ENCODE peak calls at places on chromosomes 16 and 17, in four cellular contexts. U is lower leg skin, G is lower lobe of right lung, H is HFFc6. O is an unnamed sample.

GRCh38 chr16:65249768-65250167 is 127.9 kb upstream of the CDH11 start:
- DNase-seq in U (peak), G (peak), H (no peak), O (no peak)

GRCh38 chr17:7893226-7893880 is 4.8 kb downstream of the CHD3 start:
- DNase-seq in U (no peak), G (no peak), H (no peak), O (no peak)

GRCh38 chr16:47519037-47519436 is 57.9 kb downstream of the PHKB start:
- DNase-seq in U (no peak), G (no peak), H (no peak), O (no peak)

GRCh38 chr16:84368327-84368996 is at the start of gene ATP2C2:
- DNase-seq in U (no peak), G (peak), H (no peak), O (no peak)

GRCh38 chr16:84281077-84281476 is 13.6 kb upstream of the WFDC1 start:
- DNase-seq in U (no peak), G (no peak), H (peak), O (no peak)

GRCh38 chr17:78979780-78980623 is at the start of gene LGALS3BP:
- DNase-seq in U (no peak), G (peak), H (peak), O (no peak)

GRCh38 chr17:18014006-18014405 is 25.0 kb downstream of the ATPAF2 start:
- DNase-seq in U (no peak), G (no peak), H (no peak), O (peak)

GRCh38 chr17:48440660-48441059 is 10.6 kb upstream of the SKAP1 start:
- DNase-seq in U (no peak), G (no peak), H (no peak), O (no peak)

GRCh38 chr17:17111401-17112393 is 69.4 kb downstream of the MPRIP start:
- DNase-seq in U (no peak), G (no peak), H (no peak), O (peak)

GRCh38 chr17:74471341-74471740 is 4.9 kb downstream of the CD300A start:
- DNase-seq in U (no peak), G (no peak), H (no peak), O (no peak)

GRCh38 chr17:42200702-42201101 is 6.4 kb upstream of the GHDC start:
- DNase-seq in U (no peak), G (no peak), H (no peak), O (no peak)

GRCh38 chr16:28943281-28943680 is 7.5 kb upstream of the NFATC2IP start:
- DNase-seq in U (no peak), G (no peak), H (no peak), O (no peak)

DNA sequence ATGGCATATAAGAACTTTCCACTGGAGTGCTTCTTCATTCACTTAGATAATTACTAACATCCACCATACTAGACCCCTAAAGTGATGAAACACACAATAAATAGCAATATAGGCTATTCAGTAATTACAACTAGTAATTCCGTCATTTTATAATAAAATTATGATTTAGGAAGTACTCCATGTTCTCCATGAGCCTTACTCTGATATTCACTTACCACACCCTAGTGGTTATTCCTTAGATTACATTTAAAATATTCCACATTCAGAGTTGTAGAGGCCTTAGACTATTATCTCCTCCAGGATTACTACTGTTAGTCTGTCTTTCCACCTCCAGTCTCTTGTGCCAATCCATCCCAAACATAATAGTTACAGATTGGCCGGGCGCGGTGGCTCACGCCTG is 62.4 kb downstream of the STH start:
- DNase-seq in U (no peak), G (no peak), H (peak), O (no peak)
- TF ChIP-seq CTCF in U (no peak), G (peak), H (peak), O (peak)

DNA sequence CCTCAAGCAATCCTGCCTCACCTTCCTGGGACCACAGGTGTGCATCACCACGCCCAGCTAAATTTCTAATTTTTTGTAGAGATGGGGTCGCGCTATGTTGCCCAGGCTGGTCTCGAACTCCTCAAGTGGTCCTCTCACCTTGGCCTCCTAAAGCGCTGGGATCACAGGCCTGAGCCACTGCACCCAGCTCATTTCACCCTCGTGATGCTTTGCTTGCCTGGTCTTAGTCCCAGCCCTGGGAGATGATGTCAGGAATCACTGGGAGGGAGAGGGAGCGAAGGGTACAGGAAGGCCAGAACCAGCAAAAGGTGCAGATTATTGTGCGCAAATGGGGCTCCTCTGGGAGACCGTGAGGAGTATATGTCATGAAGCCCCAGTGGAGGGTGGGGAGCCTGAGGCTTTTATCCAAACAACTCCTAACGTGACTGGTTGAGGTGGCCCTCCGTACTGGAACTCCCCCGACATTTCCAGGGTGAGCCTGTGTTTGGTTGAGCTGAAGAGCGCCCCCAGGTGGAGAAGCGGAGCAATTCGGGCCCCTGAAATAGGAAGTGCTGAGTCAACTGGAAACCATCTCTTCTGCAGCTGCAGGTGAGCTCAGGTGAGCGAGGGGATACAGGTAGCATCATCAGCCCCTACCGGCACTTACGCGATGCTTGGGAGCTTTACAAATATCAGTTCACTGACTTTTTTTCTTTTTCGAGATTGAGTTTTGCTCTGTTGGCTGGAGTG is 41.2 kb upstream of the HAPSTR1 start:
- DNase-seq in U (no peak), G (no peak), H (no peak), O (no peak)
- TF ChIP-seq CTCF in U (no peak), G (peak), H (peak), O (peak)

DNA sequence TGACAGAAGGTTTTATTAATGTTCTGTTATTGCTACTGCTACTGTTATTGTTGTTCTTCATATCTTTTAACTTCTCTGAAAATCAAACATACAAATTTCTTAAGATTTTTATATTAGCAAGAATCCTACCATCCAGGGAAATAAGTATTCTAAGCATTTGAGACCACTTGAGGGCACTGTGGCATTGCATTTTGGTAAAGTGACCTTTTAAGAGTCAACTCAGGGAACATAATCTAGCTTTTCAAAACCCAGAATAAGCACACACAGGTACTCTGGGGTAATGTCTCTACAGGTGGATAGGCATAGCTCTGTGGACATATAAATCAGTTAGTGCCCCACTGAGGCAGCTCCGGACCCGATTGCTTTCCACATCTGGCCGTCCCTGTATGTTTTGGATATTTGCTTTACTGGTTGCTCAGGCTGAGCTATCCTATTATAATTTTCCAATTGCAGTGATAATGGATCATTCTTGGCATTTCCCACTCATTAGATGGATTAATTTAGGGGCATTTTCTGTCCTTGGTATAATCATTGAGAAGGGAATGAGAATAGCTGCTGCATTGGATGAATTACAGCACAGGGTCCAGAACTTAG is 1425.1 kb upstream of the CDH8 start:
- DNase-seq in U (no peak), G (no peak), H (peak), O (no peak)
- TF ChIP-seq CTCF in U (no peak), G (no peak), H (peak), O (peak)

GRCh38 chr17:3965123-3965800 is 1.0 kb upstream of the ATP2A3 start:
- DNase-seq in U (peak), G (peak), H (no peak), O (no peak)
- TF ChIP-seq CTCF in U (no peak), G (no peak), H (no peak), O (no peak)

GRCh38 chr16:8655184-8655717 is 19.2 kb upstream of the ABAT start:
- DNase-seq in U (no peak), G (no peak), H (no peak), O (peak)
- TF ChIP-seq CTCF in U (no peak), G (peak), H (peak), O (peak)

GRCh38 chr16:31135535-31136286 is at the start of gene PRSS8:
- DNase-seq in U (peak), G (peak), H (no peak), O (no peak)

GRCh38 chr16:31134091-31134571 is 1.4 kb downstream of the PRSS8 start:
- DNase-seq in U (no peak), G (no peak), H (no peak), O (no peak)

GRCh38 chr16:31136287-31136662 is 748 bp upstream of the PRSS8 start:
- DNase-seq in U (no peak), G (no peak), H (no peak), O (no peak)

GRCh38 chr16:31132979-31133599 is 2.4 kb downstream of the PRSS8 start:
- DNase-seq in U (no peak), G (no peak), H (no peak), O (no peak)

GRCh38 chr16:31134625-31135534 is 647 bp downstream of the PRSS8 start:
- DNase-seq in U (no peak), G (peak), H (no peak), O (no peak)
- TF ChIP-seq CTCF in U (no peak), G (no peak), H (no peak), O (no peak)

O was measured in chondrocyte.